ENCODE peak calls at places on chromosomes 13 and 19, in six cellular contexts. R is right cardiac atrium; M is CD4-positive, alpha-beta memory T cell; V is endodermal cell; I is spleen; U is pancreas. E is an unnamed sample.

GRCh38 chr13:112241288-112241687 is 134.9 kb upstream of the SPACA7 start:
- DNase-seq in R (no peak), M (no peak), V (no peak), I (no peak), U (no peak), E (no peak)

GRCh38 chr19:8138201-8138600 is 11.2 kb downstream of the FBN3 start:
- DNase-seq in R (no peak), M (no peak), V (no peak), I (no peak), U (no peak), E (no peak)

GRCh38 chr19:47047931-47048399 is 459 bp downstream of the TMEM160 start:
- DNase-seq in R (peak), M (peak), V (peak), I (peak), U (peak), E (peak)

GRCh38 chr13:50080856-50081105 is 65.5 kb downstream of the KCNRG start:
- DNase-seq in R (no peak), M (no peak), V (no peak), I (no peak), U (no peak), E (no peak)

GRCh38 chr13:67048793-67049150 is 181.4 kb downstream of the PCDH9 start:
- DNase-seq in R (no peak), M (no peak), V (no peak), I (no peak), U (peak), E (no peak)

GRCh38 chr13:62931901-62932883 is 1516.5 kb upstream of the PCDH20 start:
- DNase-seq in R (no peak), M (no peak), V (no peak), I (no peak), U (no peak), E (no peak)

GRCh38 chr19:7575426-7576040 is 20.1 kb upstream of the CAMSAP3 start:
- DNase-seq in R (no peak), M (no peak), V (no peak), I (no peak), U (no peak), E (no peak)

GRCh38 chr13:73985789-73986188 is 148.4 kb downstream of the KLF12 start:
- DNase-seq in R (no peak), M (peak), V (no peak), I (no peak), U (no peak), E (no peak)

GRCh38 chr19:861756-862528 is 2.5 kb downstream of the CFD start:
- DNase-seq in R (peak), M (peak), V (peak), I (peak), U (no peak), E (peak)

GRCh38 chr19:3575260-3575741 is 2.6 kb downstream of the HMG20B start:
- DNase-seq in R (peak), M (peak), V (peak), I (no peak), U (peak), E (no peak)

GRCh38 chr13:91804724-91805123 is 406.3 kb downstream of the GPC5 start:
- DNase-seq in R (no peak), M (no peak), V (peak), I (no peak), U (no peak), E (no peak)

GRCh38 chr19:2561221-2561620 is 85.3 kb downstream of the GADD45B start:
- DNase-seq in R (peak), M (no peak), V (no peak), I (peak), U (no peak), E (no peak)

GRCh38 chr19:35328851-35329285 is at the start of gene CD22:
- DNase-seq in R (no peak), M (no peak), V (no peak), I (peak), U (no peak), E (no peak)

GRCh38 chr13:91358384-91358776 is 10.9 kb downstream of the MIR17HG start:
- DNase-seq in R (no peak), M (no peak), V (no peak), I (no peak), U (no peak), E (no peak)

GRCh38 chr13:113882266-113882627 is 18.4 kb upstream of the GAS6 start:
- DNase-seq in R (peak), M (no peak), V (no peak), I (no peak), U (no peak), E (no peak)

GRCh38 chr19:871446-872265 is 12.2 kb downstream of the CFD start:
- DNase-seq in R (peak), M (no peak), V (peak), I (peak), U (no peak), E (no peak)

GRCh38 chr13:71712988-71713653 is 153.9 kb downstream of the DACH1 start:
- DNase-seq in R (peak), M (no peak), V (peak), I (no peak), U (no peak), E (no peak)

GRCh38 chr19:572891-573825 is 762 bp downstream of the BSG start:
- DNase-seq in R (peak), M (no peak), V (peak), I (peak), U (peak), E (no peak)

GRCh38 chr13:20186771-20187170 is 6.0 kb downstream of the GJB2 start:
- DNase-seq in R (no peak), M (no peak), V (no peak), I (no peak), U (no peak), E (no peak)
- H3K27ac ChIP-seq in R (no peak), M (no peak), V (no peak), I (no peak), U (no peak), E (no peak)

DNA sequence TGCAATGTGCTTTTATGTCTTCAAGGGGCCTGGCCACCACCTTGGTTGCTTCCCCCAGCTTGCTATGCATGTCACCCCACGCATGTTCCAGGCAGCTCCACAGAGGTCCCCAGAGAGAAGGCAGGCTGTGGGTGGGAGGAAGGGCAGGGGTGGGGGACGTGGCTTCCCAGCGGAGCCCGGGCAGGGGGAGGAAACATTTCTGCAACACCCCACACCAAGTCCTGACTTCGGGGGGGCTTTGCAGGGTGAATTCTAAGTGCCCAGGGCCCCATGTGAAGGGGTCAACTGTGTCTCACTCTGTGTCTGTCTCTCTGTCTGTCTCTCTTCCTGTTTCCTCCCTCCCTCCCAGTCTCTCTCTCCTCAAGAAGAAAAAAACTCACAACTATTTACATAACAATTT is 39.6 kb downstream of the LTBP4 start:
- DNase-seq in R (peak), M (no peak), V (no peak), I (no peak), U (no peak), E (no peak)
- H3K27ac ChIP-seq in R (no peak), M (no peak), V (no peak), I (no peak), U (no peak), E (no peak)

DNA sequence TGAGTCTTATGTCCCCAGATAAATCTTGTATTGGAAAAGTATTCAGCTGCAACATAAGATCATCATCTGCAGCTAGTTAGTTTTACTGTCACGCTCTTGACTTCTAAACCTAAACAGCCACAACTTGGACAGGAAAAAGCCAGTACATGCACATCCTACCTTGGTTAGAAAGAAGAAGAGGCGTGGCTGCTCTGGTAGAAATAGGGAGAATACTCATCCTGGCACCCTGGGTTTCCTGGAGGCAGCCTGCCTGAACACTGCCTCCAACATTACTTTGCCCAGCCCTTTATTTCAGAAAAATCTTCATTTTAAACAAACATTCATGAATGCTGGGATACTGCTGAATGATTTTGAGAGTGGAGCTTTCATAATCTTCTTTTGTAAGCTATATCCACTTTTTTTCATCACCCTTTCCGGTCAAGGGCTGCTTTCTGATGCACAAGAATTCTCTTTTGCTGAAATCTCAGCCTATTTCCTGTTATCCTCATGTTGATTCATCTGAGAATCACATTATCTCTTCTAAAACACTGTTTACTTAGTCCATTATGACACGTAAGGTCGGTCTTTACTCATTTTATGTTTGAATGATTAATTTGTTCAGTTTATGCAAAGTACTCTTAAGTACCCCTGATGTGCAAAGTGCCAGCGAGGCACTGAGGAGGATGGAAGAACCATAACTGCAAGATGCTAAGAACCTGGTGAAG is 55.2 kb downstream of the STARD13 start:
- DNase-seq in R (no peak), M (no peak), V (no peak), I (no peak), U (no peak), E (no peak)
- H3K27ac ChIP-seq in R (peak), M (no peak), V (peak), I (peak), U (peak), E (no peak)

GRCh38 chr13:97253581-97254293 is 31.6 kb downstream of the MBNL2 start:
- DNase-seq in R (no peak), M (no peak), V (no peak), I (no peak), U (no peak), E (no peak)
- H3K27ac ChIP-seq in R (no peak), M (no peak), V (no peak), I (no peak), U (no peak), E (no peak)

DNA sequence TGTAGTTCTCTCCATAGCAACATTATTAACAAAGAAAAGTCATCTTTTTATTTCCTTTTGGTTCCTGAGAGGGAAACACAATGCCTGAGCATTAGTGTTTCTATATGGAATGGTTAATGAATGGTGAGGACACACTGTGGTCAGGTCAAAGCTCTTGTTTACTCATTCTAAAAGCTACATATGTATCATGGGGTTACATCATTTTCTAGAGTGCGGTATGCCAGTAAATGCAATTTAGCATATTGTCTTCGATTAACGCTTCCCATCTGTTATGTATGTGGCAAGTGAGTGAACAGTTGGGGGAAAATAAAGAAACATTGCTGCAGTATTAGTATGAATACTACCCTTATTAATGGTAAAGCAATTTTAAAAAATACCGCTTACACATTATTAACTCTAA is 1152.2 kb upstream of the SPRY2 start:
- DNase-seq in R (no peak), M (no peak), V (no peak), I (no peak), U (no peak), E (no peak)
- H3K27ac ChIP-seq in R (no peak), M (no peak), V (no peak), I (no peak), U (no peak), E (no peak)

DNA sequence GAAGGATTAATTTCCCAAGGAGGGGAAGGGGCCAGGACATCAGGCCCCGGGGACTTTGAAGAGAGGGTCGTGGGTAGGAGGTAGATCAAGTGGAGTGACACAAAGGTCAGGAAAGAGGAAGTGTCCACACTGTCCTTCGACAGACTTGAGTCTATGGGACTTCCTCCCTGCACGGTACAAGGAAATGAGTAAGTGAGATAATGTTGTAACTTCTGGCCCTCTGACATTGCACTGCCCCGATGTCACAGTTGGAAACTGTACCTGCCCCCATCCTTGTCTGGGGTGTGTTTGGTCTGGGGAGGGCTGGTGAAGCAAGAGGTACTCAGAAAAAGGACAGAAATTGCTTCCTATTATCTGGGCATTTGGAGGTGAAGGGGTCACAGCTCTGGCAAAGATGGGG is 22.2 kb upstream of the ALOX5AP start:
- DNase-seq in R (peak), M (no peak), V (peak), I (peak), U (no peak), E (no peak)
- H3K27ac ChIP-seq in R (peak), M (no peak), V (no peak), I (peak), U (no peak), E (no peak)

DNA sequence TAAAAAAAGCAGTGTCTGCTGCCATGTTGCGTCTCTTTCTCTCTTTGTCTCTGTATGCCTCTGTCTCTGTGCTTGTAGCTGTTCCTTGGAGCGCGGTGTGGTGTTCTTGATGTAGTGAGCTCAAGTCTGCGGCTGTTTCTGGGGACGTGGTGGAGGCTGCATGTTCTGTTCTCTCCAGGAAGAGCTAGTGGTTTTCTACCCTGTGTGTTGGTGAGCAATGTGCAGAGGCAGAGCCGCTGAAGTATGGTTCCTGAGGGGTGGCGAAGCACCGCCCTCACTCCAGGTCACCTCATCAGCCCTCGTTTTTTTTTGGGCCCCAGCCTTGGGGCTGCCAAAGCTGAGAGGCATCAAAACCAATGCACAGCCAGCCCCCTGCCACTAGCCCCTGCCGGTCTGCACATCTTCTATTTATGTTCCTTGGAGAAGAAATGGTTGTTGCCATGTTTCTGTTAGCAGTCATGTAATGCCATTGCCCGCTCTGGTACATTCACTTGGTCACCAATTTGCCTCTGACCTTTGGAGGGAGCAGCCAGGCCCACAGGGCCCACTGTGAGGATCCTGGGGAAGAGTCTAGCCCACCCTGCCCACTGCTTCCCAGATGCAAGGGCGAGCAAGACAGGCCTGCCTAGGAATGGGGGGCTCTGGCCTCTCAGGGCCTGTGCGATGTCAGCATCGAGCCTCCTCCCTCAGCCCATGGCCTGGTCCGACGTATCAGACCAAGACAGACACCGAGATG is 7.2 kb downstream of the HNRNPL start:
- DNase-seq in R (no peak), M (peak), V (no peak), I (peak), U (no peak), E (peak)
- H3K27ac ChIP-seq in R (no peak), M (peak), V (no peak), I (peak), U (no peak), E (peak)

DNA sequence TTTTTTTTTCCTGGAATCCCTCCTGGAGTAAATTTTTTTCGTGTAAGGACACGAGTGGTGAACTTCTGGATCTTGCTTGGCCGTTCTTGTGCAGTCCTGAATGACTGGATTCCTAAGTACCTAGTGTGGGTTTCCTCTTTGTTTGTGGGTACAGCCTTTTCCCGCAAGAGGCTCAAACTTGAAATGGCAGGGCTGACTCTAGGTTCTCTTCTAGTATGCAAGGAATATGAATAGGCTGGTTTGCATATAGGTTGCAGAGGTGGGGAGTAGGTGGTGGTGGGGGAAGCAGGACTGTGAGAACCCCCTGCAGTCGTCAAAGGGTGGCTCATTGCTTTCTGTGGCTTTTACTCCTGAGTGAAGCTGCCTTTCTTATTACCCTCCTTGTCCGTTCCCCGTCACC is 13.6 kb downstream of the UBAC2 start:
- DNase-seq in R (no peak), M (no peak), V (no peak), I (no peak), U (no peak), E (no peak)
- H3K27ac ChIP-seq in R (no peak), M (peak), V (no peak), I (no peak), U (no peak), E (peak)

GRCh38 chr19:44905437-44906160 is at the start of gene APOE:
- DNase-seq in R (no peak), M (no peak), V (peak), I (no peak), U (no peak), E (no peak)
- H3K27ac ChIP-seq in R (no peak), M (no peak), V (peak), I (no peak), U (no peak), E (no peak)

DNA sequence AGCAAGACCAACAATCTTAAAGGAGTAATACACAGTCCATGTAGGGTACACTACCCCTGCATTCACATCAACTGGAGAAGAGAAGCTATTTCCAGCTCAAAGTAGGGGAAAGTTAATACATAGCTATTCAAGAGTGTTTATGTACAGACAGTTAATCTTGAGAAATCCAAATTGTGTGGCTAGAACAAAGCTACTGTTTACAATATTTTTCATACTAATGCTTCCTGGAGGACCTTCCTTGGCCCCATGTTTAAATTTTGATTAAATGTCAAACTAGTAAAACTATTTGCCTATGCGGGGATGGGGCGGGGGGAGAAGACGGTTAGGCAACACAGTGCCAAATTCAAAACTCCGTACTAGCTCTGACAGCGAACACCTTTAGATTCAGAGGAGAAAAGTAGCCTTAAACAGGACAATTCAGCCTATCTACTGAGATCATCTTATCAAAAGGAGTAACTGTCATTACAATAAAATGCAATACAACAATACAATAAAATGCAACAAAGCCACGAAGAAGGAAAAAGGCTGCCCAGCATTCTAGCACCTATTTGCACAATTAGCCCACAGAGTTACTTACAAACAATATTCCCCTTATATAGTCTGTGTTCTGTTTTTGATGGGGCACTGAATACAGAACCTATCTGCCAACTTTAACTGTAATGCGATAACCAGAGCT is 29.1 kb downstream of the BRD4 start:
- DNase-seq in R (peak), M (no peak), V (no peak), I (no peak), U (no peak), E (no peak)
- H3K27ac ChIP-seq in R (no peak), M (no peak), V (no peak), I (no peak), U (peak), E (no peak)

E was measured in CD8-positive, alpha-beta T cell.